ENCODE peak calls at places on chromosomes 16 and 17, in eight cellular contexts. L is body of pancreas, X is non-pigmented ciliary epithelial cell, A is NCI-H510A treated with DMSO at 0.1 percent for 48 hours, C is RCC 7860, Q is cardiac muscle cell, H is EH, I is kidney. M is an unnamed sample.

GRCh38 chr16:85524365-85524629 is 88.8 kb upstream of the GSE1 start:
- DNase-seq in H (no peak), I (no peak), X (no peak), C (no peak), L (no peak), A (no peak), Q (no peak), M (no peak)

GRCh38 chr17:72118588-72119279 is 2.1 kb upstream of the SOX9 start:
- DNase-seq in C (peak; percentile 55), L (peak; percentile 82), I (no peak), X (no peak), H (peak; percentile 80), Q (peak; percentile 93), A (peak; percentile 77), M (peak; percentile 74)

GRCh38 chr16:23948949-23949392 is 113.2 kb downstream of the PRKCB start:
- DNase-seq in L (peak; percentile 17), H (no peak), X (no peak), I (no peak), Q (no peak), C (no peak), A (no peak), M (no peak)

GRCh38 chr17:64005734-64006167 is 7.6 kb downstream of the PRR29 start:
- DNase-seq in X (no peak), C (no peak), Q (no peak), A (peak; percentile 92), I (peak; percentile 80), H (peak; percentile 20), L (peak; percentile 54), M (peak; percentile 68)

GRCh38 chr17:59093702-59094231 is 12.9 kb downstream of the TRIM37 start:
- DNase-seq in H (peak; percentile 98), A (no peak), I (no peak), L (peak; percentile 21), C (peak; percentile 89), X (peak; percentile 89), Q (peak; percentile 97), M (no peak)

GRCh38 chr16:2022723-2023097 is 3.1 kb downstream of the NPW start:
- DNase-seq in Q (peak; percentile 70), L (peak; percentile 51), I (peak; percentile 79), A (no peak), C (no peak), H (peak; percentile 73), X (no peak), M (peak; percentile 55)

GRCh38 chr17:76529643-76530488 is 7.6 kb downstream of the CYGB start:
- DNase-seq in I (peak; percentile 95), H (peak; percentile 88), X (no peak), Q (peak; percentile 96), L (peak; percentile 59), A (no peak), C (no peak), M (no peak)

GRCh38 chr16:87425941-87426340 is 33.8 kb downstream of the MAP1LC3B start:
- DNase-seq in L (no peak), I (no peak), A (no peak), X (no peak), C (no peak), Q (no peak), H (no peak), M (no peak)

GRCh38 chr17:17087424-17088103 is 45.3 kb downstream of the MPRIP start:
- DNase-seq in A (no peak), I (no peak), H (no peak), X (no peak), C (no peak), Q (no peak), L (peak; percentile 43), M (no peak)

GRCh38 chr17:57278740-57279387 is 22.5 kb downstream of the MSI2 start:
- DNase-seq in I (no peak), A (no peak), Q (no peak), C (no peak), H (no peak), L (no peak), X (no peak), M (no peak)

GRCh38 chr17:1880851-1881630 is 51.2 kb downstream of the RPA1 start:
- DNase-seq in X (peak; percentile 31), Q (peak; percentile 29), A (no peak), C (no peak), I (no peak), L (no peak), H (peak; percentile 12), M (no peak)

GRCh38 chr16:67807148-67807682 is 526 bp downstream of the TSNAXIP1 start:
- DNase-seq in A (no peak), X (no peak), L (no peak), Q (no peak), C (no peak), I (no peak), H (no peak), M (no peak)

GRCh38 chr17:21452377-21453143 is 76.4 kb downstream of the KCNJ12 start:
- DNase-seq in X (peak; percentile 18), H (peak; percentile 75), I (peak; percentile 78), A (no peak), Q (peak; percentile 87), L (peak; percentile 65), C (peak; percentile 6), M (no peak)

GRCh38 chr17:7855643-7856080 is 796 bp downstream of the TMEM88 start:
- DNase-seq in Q (no peak), H (no peak), I (no peak), A (no peak), C (no peak), L (no peak), X (no peak), M (no peak)

GRCh38 chr16:58099097-58099955 is 29.9 kb downstream of the CFAP20 start:
- DNase-seq in Q (no peak), I (peak; percentile 50), H (no peak), C (no peak), L (no peak), A (no peak), X (no peak), M (no peak)

GRCh38 chr17:80781851-80782277 is 209.8 kb upstream of the CHMP6 start:
- DNase-seq in C (no peak), L (no peak), A (no peak), Q (no peak), X (no peak), I (no peak), H (no peak), M (no peak)

GRCh38 chr17:14780116-14780515 is 479.2 kb downstream of the HS3ST3B1 start:
- DNase-seq in H (no peak), X (no peak), Q (no peak), I (no peak), A (no peak), L (no peak), C (no peak), M (peak; percentile 9)

GRCh38 chr17:48047113-48047740 is 932 bp upstream of the NFE2L1 start:
- DNase-seq in Q (no peak), A (no peak), X (no peak), H (peak; percentile 24), L (no peak), C (no peak), I (no peak), M (peak; percentile 23)

GRCh38 chr17:28173801-28174200 is 131.3 kb downstream of the NLK start:
- DNase-seq in A (peak; percentile 48), H (no peak), C (no peak), Q (peak; percentile 63), L (no peak), X (no peak), I (no peak), M (no peak)

GRCh38 chr17:41167561-41167960 is 460 bp downstream of the KRTAP4-3 start:
- DNase-seq in C (no peak), Q (no peak), H (no peak), A (no peak), X (no peak), I (peak; percentile 52), L (no peak), M (no peak)

GRCh38 chr16:71565812-71566700 is 10.8 kb downstream of the TAT start:
- DNase-seq in H (no peak), I (no peak), Q (no peak), A (no peak), X (no peak), L (no peak), C (no peak), M (no peak)

GRCh38 chr17:67489273-67489672 is 112.2 kb downstream of the PITPNC1 start:
- DNase-seq in A (no peak), Q (no peak), C (no peak), H (no peak), L (no peak), I (no peak), X (no peak), M (no peak)

GRCh38 chr16:85945424-85945751 is 46.4 kb downstream of the IRF8 start:
- DNase-seq in C (no peak), L (no peak), H (no peak), Q (no peak), I (no peak), X (no peak), A (no peak), M (no peak)

GRCh38 chr16:9665851-9666271 is 516.4 kb downstream of the GRIN2A start:
- DNase-seq in H (no peak), I (no peak), X (no peak), Q (no peak), L (no peak), C (no peak), A (no peak), M (no peak)

GRCh38 chr16:12087901-12088364 is 111.4 kb downstream of the SNX29 start:
- DNase-seq in L (no peak), A (peak; percentile 58), I (peak; percentile 70), Q (no peak), C (no peak), X (no peak), H (no peak), M (peak; percentile 80)

GRCh38 chr16:31886227-31886626 is 12.6 kb downstream of the ZNF267 start:
- DNase-seq in L (no peak), Q (no peak), A (no peak), C (no peak), X (no peak), H (no peak), I (no peak), M (no peak)

GRCh38 chr17:51103451-51103850 is 17.2 kb downstream of the SPAG9 start:
- DNase-seq in I (no peak), Q (no peak), X (no peak), H (no peak), L (no peak), C (no peak), A (no peak), M (no peak)

GRCh38 chr16:65070831-65071230 is 51.0 kb downstream of the CDH11 start:
- DNase-seq in I (peak; percentile 77), A (no peak), X (peak; percentile 96), H (peak; percentile 99), C (peak; percentile 82), L (peak; percentile 51), Q (peak; percentile 97), M (no peak)

GRCh38 chr17:28643979-28644781 is 778 bp downstream of the BLTP2 start:
- DNase-seq in C (peak; percentile 29), Q (peak; percentile 63), A (peak; percentile 60), H (peak; percentile 65), I (no peak), L (peak; percentile 69), X (no peak), M (peak; percentile 54)

GRCh38 chr17:4565209-4566141 is 5.1 kb upstream of the GGT6 start:
- DNase-seq in X (peak; percentile 40), Q (peak; percentile 86), I (peak; percentile 73), A (peak; percentile 82), C (peak; percentile 54), H (peak; percentile 76), L (peak; percentile 77), M (peak; percentile 78)

GRCh38 chr17:73776978-73777567 is 132.8 kb upstream of the SDK2 start:
- DNase-seq in L (no peak), I (no peak), C (no peak), Q (peak; percentile 33), A (no peak), H (no peak), X (no peak), M (no peak)